ENCODE peak calls at places on chromosome 16, in eight cellular contexts. I, W, H, X, L, T, P and M are unnamed samples.

GRCh38 chr16:73459586-73459985 is 411.7 kb upstream of the ZFHX3 start:
- DNase-seq in W (no peak), L (no peak), I (no peak), H (no peak), X (no peak), P (no peak), T (no peak), M (no peak)

GRCh38 chr16:48384982-48385271 is 286 bp downstream of the SIAH1 start:
- DNase-seq in L (no peak), W (no peak), X (no peak), H (peak; percentile 11), T (no peak), P (no peak), I (no peak), M (no peak)

GRCh38 chr16:70577256-70577698 is 53.7 kb downstream of the SF3B3 start:
- DNase-seq in I (no peak), H (no peak), W (peak; percentile 94), L (no peak), T (no peak), X (no peak), P (no peak), M (peak; percentile 35)

GRCh38 chr16:23128056-23128455 is 21.2 kb downstream of the USP31 start:
- DNase-seq in I (no peak), L (no peak), P (no peak), H (no peak), W (no peak), T (no peak), X (no peak), M (no peak)

GRCh38 chr16:17831330-17831729 is 360.6 kb upstream of the XYLT1 start:
- DNase-seq in W (no peak), X (no peak), H (no peak), P (no peak), I (no peak), L (no peak), T (peak; percentile 11), M (no peak)

GRCh38 chr16:66650707-66651473 is 45.7 kb downstream of the CMTM4 start:
- DNase-seq in X (peak; percentile 76), P (peak; percentile 78), W (peak; percentile 76), I (peak; percentile 88), L (peak; percentile 85), T (peak; percentile 82), H (peak; percentile 72), M (peak; percentile 91)

GRCh38 chr16:64738321-64738960 is 383.4 kb downstream of the CDH11 start:
- DNase-seq in T (no peak), W (no peak), X (no peak), L (no peak), P (no peak), H (no peak), I (no peak), M (no peak)

GRCh38 chr16:30064746-30065111 is 831 bp upstream of the ALDOA start:
- DNase-seq in L (no peak), W (peak; percentile 40), X (no peak), T (no peak), I (peak; percentile 78), H (no peak), P (no peak), M (no peak)

GRCh38 chr16:47774661-47775060 is 313.5 kb downstream of the PHKB start:
- DNase-seq in T (peak; percentile 16), H (no peak), W (no peak), X (peak; percentile 64), P (peak; percentile 58), I (no peak), L (no peak), M (no peak)

GRCh38 chr16:89364603-89365002 is 125.8 kb downstream of the ANKRD11 start:
- DNase-seq in I (no peak), L (no peak), X (no peak), P (peak; percentile 74), T (no peak), H (no peak), W (no peak), M (no peak)